ENCODE peak calls at places on chromosomes 2 and 18, in six cellular contexts. One of them, this sample, is unnamed.

GRCh38 chr2:181685150-181685688 is 4.9 kb upstream of the NEUROD1 start:
- DNase-seq in trophoblast cell: peak; percentile 80
- DNase-seq in IMR-90: peak; percentile 12
- DNase-seq in neuronal stem cell: no peak
- DNase-seq in H9: peak; percentile 64
- DNase-seq in H1: no peak
- DNase-seq in this sample: no peak

GRCh38 chr2:43293744-43294695 is 67.6 kb upstream of the ZFP36L2 start:
- DNase-seq in IMR-90: peak; percentile 100
- DNase-seq in H9: no peak
- DNase-seq in H1: no peak
- DNase-seq in trophoblast cell: peak; percentile 75
- DNase-seq in neuronal stem cell: no peak
- DNase-seq in this sample: peak; percentile 99

GRCh38 chr2:239005586-239005985 is 157.7 kb downstream of the TWIST2 start:
- DNase-seq in neuronal stem cell: no peak
- DNase-seq in trophoblast cell: no peak
- DNase-seq in H9: no peak
- DNase-seq in H1: no peak
- DNase-seq in IMR-90: no peak
- DNase-seq in this sample: no peak

GRCh38 chr2:137050949-137051348 is 285.6 kb downstream of the THSD7B start:
- DNase-seq in H1: no peak
- DNase-seq in IMR-90: no peak
- DNase-seq in neuronal stem cell: no peak
- DNase-seq in H9: no peak
- DNase-seq in trophoblast cell: no peak
- DNase-seq in this sample: no peak

GRCh38 chr2:43041167-43041566 is 185.2 kb downstream of the ZFP36L2 start:
- DNase-seq in trophoblast cell: peak; percentile 36
- DNase-seq in H1: no peak
- DNase-seq in IMR-90: no peak
- DNase-seq in neuronal stem cell: no peak
- DNase-seq in H9: no peak
- DNase-seq in this sample: peak; percentile 45

GRCh38 chr2:174004900-174005605 is 39.9 kb upstream of the SP3 start:
- DNase-seq in trophoblast cell: peak; percentile 87
- DNase-seq in neuronal stem cell: no peak
- DNase-seq in H9: no peak
- DNase-seq in H1: no peak
- DNase-seq in IMR-90: peak; percentile 86
- DNase-seq in this sample: peak; percentile 74

GRCh38 chr2:136214284-136214683 is 96.3 kb upstream of the CXCR4 start:
- DNase-seq in neuronal stem cell: no peak
- DNase-seq in trophoblast cell: peak; percentile 23
- DNase-seq in H1: no peak
- DNase-seq in H9: no peak
- DNase-seq in IMR-90: no peak
- DNase-seq in this sample: peak; percentile 4

GRCh38 chr2:189421644-189422043 is 19.6 kb upstream of the WDR75 start:
- DNase-seq in H1: no peak
- DNase-seq in trophoblast cell: no peak
- DNase-seq in IMR-90: peak; percentile 89
- DNase-seq in H9: no peak
- DNase-seq in neuronal stem cell: no peak
- DNase-seq in this sample: peak; percentile 88

GRCh38 chr2:45851576-45852304 is 200.3 kb downstream of the PRKCE start:
- DNase-seq in H1: no peak
- DNase-seq in neuronal stem cell: no peak
- DNase-seq in trophoblast cell: no peak
- DNase-seq in IMR-90: peak; percentile 74
- DNase-seq in H9: no peak
- DNase-seq in this sample: peak; percentile 33

GRCh38 chr2:197359859-197360258 is 49.3 kb upstream of the ANKRD44 start:
- DNase-seq in H1: no peak
- DNase-seq in neuronal stem cell: no peak
- DNase-seq in IMR-90: no peak
- DNase-seq in H9: peak; percentile 38
- DNase-seq in trophoblast cell: no peak
- DNase-seq in this sample: no peak

GRCh38 chr2:174339971-174340399 is 5.2 kb downstream of the SP9 start:
- DNase-seq in H1: no peak
- DNase-seq in neuronal stem cell: peak; percentile 60
- DNase-seq in trophoblast cell: no peak
- DNase-seq in IMR-90: no peak
- DNase-seq in H9: no peak
- DNase-seq in this sample: peak; percentile 32

GRCh38 chr2:101882948-101883347 is 108.8 kb upstream of the IL1R2 start:
- DNase-seq in trophoblast cell: no peak
- DNase-seq in neuronal stem cell: no peak
- DNase-seq in H9: no peak
- DNase-seq in H1: no peak
- DNase-seq in IMR-90: no peak
- DNase-seq in this sample: no peak

GRCh38 chr2:230218411-230218810 is 1.4 kb downstream of the SP110 start:
- DNase-seq in neuronal stem cell: no peak
- DNase-seq in H1: no peak
- DNase-seq in trophoblast cell: no peak
- DNase-seq in H9: no peak
- DNase-seq in IMR-90: no peak
- DNase-seq in this sample: no peak

GRCh38 chr2:142580691-142581090 is 296.8 kb upstream of the KYNU start:
- DNase-seq in IMR-90: no peak
- DNase-seq in neuronal stem cell: no peak
- DNase-seq in trophoblast cell: peak; percentile 83
- DNase-seq in H9: no peak
- DNase-seq in H1: no peak
- DNase-seq in this sample: no peak

GRCh38 chr2:241896746-241897201 is 27.2 kb downstream of the RTP5 start:
- DNase-seq in neuronal stem cell: no peak
- DNase-seq in H1: no peak
- DNase-seq in IMR-90: no peak
- DNase-seq in H9: no peak
- DNase-seq in trophoblast cell: no peak
- DNase-seq in this sample: no peak

GRCh38 chr2:19800796-19801195 is 101.0 kb downstream of the TTC32 start:
- DNase-seq in H1: no peak
- DNase-seq in H9: no peak
- DNase-seq in trophoblast cell: no peak
- DNase-seq in neuronal stem cell: no peak
- DNase-seq in IMR-90: no peak
- DNase-seq in this sample: peak; percentile 3

GRCh38 chr2:22486343-22486742 is 898.6 kb upstream of the KLHL29 start:
- DNase-seq in trophoblast cell: no peak
- DNase-seq in H9: no peak
- DNase-seq in neuronal stem cell: no peak
- DNase-seq in H1: no peak
- DNase-seq in IMR-90: no peak
- DNase-seq in this sample: no peak

GRCh38 chr18:54798186-54798585 is 30.1 kb upstream of the RAB27B start:
- DNase-seq in neuronal stem cell: no peak
- DNase-seq in H1: no peak
- DNase-seq in trophoblast cell: no peak
- DNase-seq in H9: no peak
- DNase-seq in IMR-90: no peak
- DNase-seq in this sample: no peak

GRCh38 chr2:195656131-195656858 is 731 bp upstream of the SLC39A10 start:
- DNase-seq in IMR-90: peak; percentile 8
- DNase-seq in H1: no peak
- DNase-seq in H9: no peak
- DNase-seq in neuronal stem cell: no peak
- DNase-seq in trophoblast cell: no peak
- DNase-seq in this sample: no peak

GRCh38 chr2:74099835-74100234 is 47.9 kb downstream of the BOLA3 start:
- DNase-seq in IMR-90: no peak
- DNase-seq in H1: no peak
- DNase-seq in neuronal stem cell: no peak
- DNase-seq in trophoblast cell: no peak
- DNase-seq in H9: peak; percentile 19
- DNase-seq in this sample: no peak

GRCh38 chr18:24504401-24504800 is 44.0 kb downstream of the HRH4 start:
- DNase-seq in IMR-90: no peak
- DNase-seq in trophoblast cell: no peak
- DNase-seq in neuronal stem cell: no peak
- DNase-seq in H9: no peak
- DNase-seq in H1: no peak
- DNase-seq in this sample: no peak

GRCh38 chr2:134668821-134669220 is 50.0 kb downstream of the TMEM163 start:
- DNase-seq in trophoblast cell: no peak
- DNase-seq in H9: no peak
- DNase-seq in neuronal stem cell: no peak
- DNase-seq in H1: no peak
- DNase-seq in IMR-90: no peak
- DNase-seq in this sample: no peak

GRCh38 chr18:68314403-68314802 is 400.5 kb downstream of the TMX3 start:
- DNase-seq in H9: no peak
- DNase-seq in trophoblast cell: no peak
- DNase-seq in IMR-90: peak; percentile 35
- DNase-seq in neuronal stem cell: no peak
- DNase-seq in H1: no peak
- DNase-seq in this sample: no peak

GRCh38 chr2:222572761-222573174 is 83.1 kb downstream of the FARSB start:
- DNase-seq in IMR-90: peak; percentile 62
- DNase-seq in H1: no peak
- DNase-seq in trophoblast cell: no peak
- DNase-seq in H9: no peak
- DNase-seq in neuronal stem cell: no peak
- DNase-seq in this sample: peak; percentile 86

GRCh38 chr2:209505410-209505809 is 81.6 kb downstream of the MAP2 start:
- DNase-seq in H1: no peak
- DNase-seq in H9: no peak
- DNase-seq in IMR-90: no peak
- DNase-seq in trophoblast cell: no peak
- DNase-seq in neuronal stem cell: no peak
- DNase-seq in this sample: no peak

GRCh38 chr2:60437080-60437765 is 116.2 kb downstream of the BCL11A start:
- DNase-seq in IMR-90: no peak
- DNase-seq in neuronal stem cell: no peak
- DNase-seq in H9: no peak
- DNase-seq in H1: no peak
- DNase-seq in trophoblast cell: no peak
- DNase-seq in this sample: no peak

GRCh38 chr2:58896600-58896999 is 655.5 kb upstream of the FANCL start:
- DNase-seq in neuronal stem cell: no peak
- DNase-seq in H1: no peak
- DNase-seq in H9: no peak
- DNase-seq in trophoblast cell: no peak
- DNase-seq in IMR-90: peak; percentile 6
- DNase-seq in this sample: no peak

GRCh38 chr2:148989882-148990493 is 48.5 kb upstream of the LYPD6B start:
- DNase-seq in H9: peak; percentile 49
- DNase-seq in trophoblast cell: peak; percentile 33
- DNase-seq in neuronal stem cell: peak; percentile 58
- DNase-seq in IMR-90: peak; percentile 80
- DNase-seq in H1: no peak
- DNase-seq in this sample: peak; percentile 81

GRCh38 chr18:9055626-9056025 is 46.9 kb upstream of the NDUFV2 start:
- DNase-seq in IMR-90: no peak
- DNase-seq in neuronal stem cell: no peak
- DNase-seq in trophoblast cell: peak; percentile 41
- DNase-seq in H1: no peak
- DNase-seq in H9: no peak
- DNase-seq in this sample: no peak
- H3K9ac ChIP-seq in IMR-90: no peak overlapping the region
- H3K9ac ChIP-seq in neuronal stem cell: no peak overlapping the region
- H3K9ac ChIP-seq in trophoblast cell: no peak overlapping the region
- H3K9ac ChIP-seq in H1: no peak overlapping the region
- H3K9ac ChIP-seq in H9: no peak overlapping the region
- H3K9ac ChIP-seq in this sample: peak overlapping the region; percentile 56

GRCh38 chr18:44915213-44915612 is 234.5 kb downstream of the SETBP1 start:
- DNase-seq in neuronal stem cell: no peak
- DNase-seq in trophoblast cell: no peak
- DNase-seq in H1: no peak
- DNase-seq in IMR-90: no peak
- DNase-seq in H9: no peak
- DNase-seq in this sample: no peak
- H4K91ac ChIP-seq in neuronal stem cell: no peak overlapping the region
- H4K91ac ChIP-seq in trophoblast cell: no peak overlapping the region
- H4K91ac ChIP-seq in H1: no peak overlapping the region
- H4K91ac ChIP-seq in IMR-90: no peak overlapping the region
- H4K91ac ChIP-seq in H9: no peak overlapping the region
- H4K91ac ChIP-seq in this sample: no peak overlapping the region

GRCh38 chr2:65294136-65294535 is 66.5 kb downstream of the ACTR2 start:
- DNase-seq in IMR-90: no peak
- DNase-seq in H1: no peak
- DNase-seq in neuronal stem cell: no peak
- DNase-seq in trophoblast cell: no peak
- DNase-seq in H9: no peak
- DNase-seq in this sample: no peak
- H3K4me1 ChIP-seq in IMR-90: no peaks in the 10 kb centered on the region
- H3K4me1 ChIP-seq in H1: peaks cover 4% of the 10 kb centered on the region
- H3K4me1 ChIP-seq in neuronal stem cell: peaks cover 15% of the 10 kb centered on the region
- H3K4me1 ChIP-seq in trophoblast cell: no peaks in the 10 kb centered on the region
- H3K4me1 ChIP-seq in H9: no peaks in the 10 kb centered on the region
- H3K4me1 ChIP-seq in this sample: no peaks in the 10 kb centered on the region

GRCh38 chr2:162007447-162008040 is 66.5 kb downstream of the DPP4 start:
- DNase-seq in neuronal stem cell: no peak
- DNase-seq in H9: no peak
- DNase-seq in H1: no peak
- DNase-seq in trophoblast cell: no peak
- DNase-seq in IMR-90: peak; percentile 16
- DNase-seq in this sample: peak; percentile 29
- H3K9ac ChIP-seq in neuronal stem cell: no peak overlapping the region
- H3K9ac ChIP-seq in H9: no peak overlapping the region
- H3K9ac ChIP-seq in H1: no peak overlapping the region
- H3K9ac ChIP-seq in trophoblast cell: no peak overlapping the region
- H3K9ac ChIP-seq in IMR-90: no peak overlapping the region
- H3K9ac ChIP-seq in this sample: peak overlapping the region; percentile 11

GRCh38 chr2:138536740-138537139 is 35.2 kb downstream of the SPOPL start:
- DNase-seq in H9: no peak
- DNase-seq in neuronal stem cell: no peak
- DNase-seq in trophoblast cell: no peak
- DNase-seq in IMR-90: no peak
- DNase-seq in H1: no peak
- DNase-seq in this sample: no peak

GRCh38 chr2:138531913-138532312 is 30.3 kb downstream of the SPOPL start:
- DNase-seq in H1: no peak
- DNase-seq in IMR-90: no peak
- DNase-seq in neuronal stem cell: no peak
- DNase-seq in trophoblast cell: no peak
- DNase-seq in H9: no peak
- DNase-seq in this sample: peak; percentile 75

GRCh38 chr2:138537170-138537915 is 35.8 kb downstream of the SPOPL start:
- DNase-seq in H1: no peak
- DNase-seq in neuronal stem cell: no peak
- DNase-seq in IMR-90: no peak
- DNase-seq in H9: no peak
- DNase-seq in trophoblast cell: no peak
- DNase-seq in this sample: no peak

GRCh38 chr2:138534791-138535190 is 33.2 kb downstream of the SPOPL start:
- DNase-seq in H9: no peak
- DNase-seq in trophoblast cell: no peak
- DNase-seq in H1: no peak
- DNase-seq in neuronal stem cell: no peak
- DNase-seq in IMR-90: no peak
- DNase-seq in this sample: no peak

DNA sequence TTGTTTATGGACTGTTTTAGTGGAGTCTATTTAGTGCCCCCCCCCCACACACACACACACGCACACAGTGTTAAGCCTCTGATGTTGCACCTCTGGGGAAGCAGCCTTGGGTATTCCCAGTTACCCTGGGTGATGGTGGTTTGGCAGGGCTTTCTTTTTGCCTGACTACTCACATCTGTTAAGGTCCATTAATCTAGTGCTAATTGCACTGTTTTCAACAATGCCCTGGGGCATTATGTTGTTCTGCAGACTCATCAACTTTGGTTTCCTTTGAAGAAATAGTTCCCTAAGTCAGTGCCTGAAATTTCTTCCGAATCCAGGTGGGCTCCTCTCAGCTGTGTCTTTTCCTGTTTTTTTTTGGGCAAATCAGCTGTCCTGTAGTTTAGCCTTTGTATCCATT is 34.7 kb downstream of the SPOPL start:
- DNase-seq in trophoblast cell: no peak
- DNase-seq in H9: peak; percentile 37
- DNase-seq in IMR-90: no peak
- DNase-seq in neuronal stem cell: no peak
- DNase-seq in H1: no peak
- DNase-seq in this sample: no peak
- H4K91ac ChIP-seq in trophoblast cell: no peak overlapping the region
- H4K91ac ChIP-seq in H9: no peak overlapping the region
- H4K91ac ChIP-seq in IMR-90: no peak overlapping the region
- H4K91ac ChIP-seq in neuronal stem cell: no peak overlapping the region
- H4K91ac ChIP-seq in H1: no peak overlapping the region
- H4K91ac ChIP-seq in this sample: no peak overlapping the region